ENCODE peak calls at places on chromosomes 11 and 22, in seven cellular contexts. U is activated gamma-delta T cell, P is upper lobe of right lung, B is Caki2, A is NCI-H510A, X is GM19239, E is dermis microvascular lymphatic vessel endothelial cell. T is an unnamed sample.

GRCh38 chr11:23399995-23400394 is 539.7 kb upstream of the CCDC179 start:
- DNase-seq in U (no peak), P (peak), B (no peak), A (no peak), X (no peak), E (no peak), T (no peak)

GRCh38 chr22:32701021-32701420 is 100.5 kb upstream of the TIMP3 start:
- DNase-seq in U (no peak), P (no peak), B (no peak), A (no peak), X (no peak), E (no peak), T (no peak)

GRCh38 chr11:123504401-123504800 is 74.3 kb downstream of the GRAMD1B start:
- DNase-seq in U (no peak), P (no peak), B (no peak), A (no peak), X (no peak), E (no peak), T (no peak)

GRCh38 chr11:679271-680207 is 15.5 kb downstream of the DEAF1 start:
- DNase-seq in U (no peak), P (no peak), B (no peak), A (no peak), X (no peak), E (no peak), T (no peak)

GRCh38 chr22:46027219-46028068 is 50.5 kb upstream of the WNT7B start:
- DNase-seq in U (no peak), P (peak), B (no peak), A (no peak), X (no peak), E (no peak), T (no peak)

GRCh38 chr11:121576531-121576930 is 123.8 kb upstream of the SORL1-AS1 start:
- DNase-seq in U (no peak), P (no peak), B (no peak), A (no peak), X (no peak), E (no peak), T (no peak)

GRCh38 chr11:65591939-65592814 is 3.4 kb downstream of the KCNK7 start:
- DNase-seq in U (no peak), P (peak), B (no peak), A (no peak), X (no peak), E (no peak), T (peak)

GRCh38 chr11:82858556-82859091 is 41.6 kb downstream of the PRCP start:
- DNase-seq in U (no peak), P (no peak), B (peak), A (no peak), X (no peak), E (no peak), T (peak)

GRCh38 chr22:33653525-33654063 is 266.7 kb downstream of the LARGE1 start:
- DNase-seq in U (no peak), P (no peak), B (no peak), A (no peak), X (no peak), E (no peak), T (no peak)

T was measured in kidney tubule cell.